ENCODE peak calls at places on chromosomes 13 and 19, in four cellular contexts. One of them, this sample, is unnamed.

GRCh38 chr19:17021793-17022590 is 4.6 kb downstream of the CPAMD8 start:
- DNase-seq in body of pancreas: no peak
- DNase-seq in right lobe of liver: no peak
- DNase-seq in sigmoid colon: no peak
- DNase-seq in this sample: no peak

GRCh38 chr19:46015961-46016425 is 6.9 kb downstream of the PGLYRP1 start:
- DNase-seq in body of pancreas: peak; percentile 20
- DNase-seq in right lobe of liver: peak; percentile 34
- DNase-seq in sigmoid colon: no peak
- DNase-seq in this sample: no peak

GRCh38 chr13:48595330-48596127 is 58.2 kb upstream of the CYSLTR2 start:
- DNase-seq in body of pancreas: peak; percentile 80
- DNase-seq in right lobe of liver: peak; percentile 49
- DNase-seq in sigmoid colon: peak; percentile 72
- DNase-seq in this sample: no peak

GRCh38 chr13:80497007-80497406 is 156.1 kb upstream of the SPRY2 start:
- DNase-seq in body of pancreas: no peak
- DNase-seq in right lobe of liver: no peak
- DNase-seq in sigmoid colon: no peak
- DNase-seq in this sample: no peak

GRCh38 chr13:93338906-93339305 is 112.3 kb downstream of the GPC6 start:
- DNase-seq in body of pancreas: no peak
- DNase-seq in right lobe of liver: no peak
- DNase-seq in sigmoid colon: no peak
- DNase-seq in this sample: no peak

GRCh38 chr19:14366529-14366928 is 14.7 kb upstream of the ADGRE5 start:
- DNase-seq in body of pancreas: peak; percentile 68
- DNase-seq in right lobe of liver: peak; percentile 69
- DNase-seq in sigmoid colon: peak; percentile 69
- DNase-seq in this sample: no peak

GRCh38 chr13:99559560-99559959 is 58.3 kb downstream of the TM9SF2 start:
- DNase-seq in body of pancreas: no peak
- DNase-seq in right lobe of liver: no peak
- DNase-seq in sigmoid colon: no peak
- DNase-seq in this sample: no peak

GRCh38 chr13:52161193-52161646 is 1.8 kb upstream of the NEK3 start:
- DNase-seq in body of pancreas: no peak
- DNase-seq in right lobe of liver: no peak
- DNase-seq in sigmoid colon: no peak
- DNase-seq in this sample: no peak

GRCh38 chr19:50720181-50720920 is 749 bp upstream of the SHANK1 start:
- DNase-seq in body of pancreas: no peak
- DNase-seq in right lobe of liver: no peak
- DNase-seq in sigmoid colon: no peak
- DNase-seq in this sample: no peak

GRCh38 chr13:53238241-53238640 is 209.6 kb downstream of the OLFM4 start:
- DNase-seq in body of pancreas: no peak
- DNase-seq in right lobe of liver: no peak
- DNase-seq in sigmoid colon: no peak
- DNase-seq in this sample: no peak

GRCh38 chr19:17902701-17903100 is 30.1 kb upstream of the CCDC124 start:
- DNase-seq in body of pancreas: no peak
- DNase-seq in right lobe of liver: no peak
- DNase-seq in sigmoid colon: no peak
- DNase-seq in this sample: no peak

GRCh38 chr19:9621156-9622037 is at the start of gene ZNF561:
- DNase-seq in body of pancreas: peak; percentile 85
- DNase-seq in right lobe of liver: peak; percentile 81
- DNase-seq in sigmoid colon: peak; percentile 90
- DNase-seq in this sample: peak; percentile 96

GRCh38 chr13:111510502-111511218 is 190.2 kb downstream of the TEX29 start:
- DNase-seq in body of pancreas: no peak
- DNase-seq in right lobe of liver: no peak
- DNase-seq in sigmoid colon: no peak
- DNase-seq in this sample: no peak

GRCh38 chr13:22505489-22505888 is 675.3 kb upstream of the SGCG start:
- DNase-seq in body of pancreas: no peak
- DNase-seq in right lobe of liver: no peak
- DNase-seq in sigmoid colon: no peak
- DNase-seq in this sample: no peak

GRCh38 chr19:30156646-30157045 is 214.6 kb downstream of the URI1 start:
- DNase-seq in body of pancreas: no peak
- DNase-seq in right lobe of liver: no peak
- DNase-seq in sigmoid colon: no peak
- DNase-seq in this sample: peak; percentile 66

GRCh38 chr19:4456843-4457653 is 546 bp downstream of the UBXN6 start:
- DNase-seq in body of pancreas: no peak
- DNase-seq in right lobe of liver: peak; percentile 73
- DNase-seq in sigmoid colon: no peak
- DNase-seq in this sample: no peak

GRCh38 chr13:40391788-40392187 is 274.7 kb downstream of the FOXO1 start:
- DNase-seq in body of pancreas: no peak
- DNase-seq in right lobe of liver: no peak
- DNase-seq in sigmoid colon: no peak
- DNase-seq in this sample: no peak

GRCh38 chr13:84399320-84400085 is 517.2 kb upstream of the SLITRK1 start:
- DNase-seq in body of pancreas: no peak
- DNase-seq in right lobe of liver: no peak
- DNase-seq in sigmoid colon: no peak
- DNase-seq in this sample: no peak

GRCh38 chr19:6000228-6000847 is 22.4 kb upstream of the RANBP3 start:
- DNase-seq in body of pancreas: no peak
- DNase-seq in right lobe of liver: no peak
- DNase-seq in sigmoid colon: no peak
- DNase-seq in this sample: no peak

GRCh38 chr13:50124536-50125305 is 109.5 kb downstream of the KCNRG start:
- DNase-seq in body of pancreas: peak; percentile 52
- DNase-seq in right lobe of liver: peak; percentile 98
- DNase-seq in sigmoid colon: peak; percentile 100
- DNase-seq in this sample: peak; percentile 98

GRCh38 chr13:94548382-94549240 is 47.3 kb downstream of the TGDS start:
- DNase-seq in body of pancreas: peak; percentile 53
- DNase-seq in right lobe of liver: peak; percentile 69
- DNase-seq in sigmoid colon: peak; percentile 78
- DNase-seq in this sample: no peak

GRCh38 chr13:34376483-34376882 is 558.5 kb downstream of the RFC3 start:
- DNase-seq in body of pancreas: no peak
- DNase-seq in right lobe of liver: no peak
- DNase-seq in sigmoid colon: no peak
- DNase-seq in this sample: no peak

GRCh38 chr19:28037186-28037585 is 1175.8 kb downstream of the UQCRFS1 start:
- DNase-seq in body of pancreas: no peak
- DNase-seq in right lobe of liver: no peak
- DNase-seq in sigmoid colon: no peak
- DNase-seq in this sample: no peak

GRCh38 chr19:41691268-41691970 is 3.3 kb upstream of the CEACAM7 start:
- DNase-seq in body of pancreas: peak; percentile 49
- DNase-seq in right lobe of liver: no peak
- DNase-seq in sigmoid colon: no peak
- DNase-seq in this sample: no peak

GRCh38 chr13:76965759-76966421 is 17.6 kb downstream of the ACOD1 start:
- DNase-seq in body of pancreas: peak; percentile 22
- DNase-seq in right lobe of liver: peak; percentile 51
- DNase-seq in sigmoid colon: peak; percentile 75
- DNase-seq in this sample: no peak

GRCh38 chr13:82654851-82655517 is 1227.3 kb downstream of the SLITRK1 start:
- DNase-seq in body of pancreas: peak; percentile 29
- DNase-seq in right lobe of liver: no peak
- DNase-seq in sigmoid colon: peak; percentile 89
- DNase-seq in this sample: peak; percentile 71

GRCh38 chr19:52691737-52692136 is 43.1 kb downstream of the ZNF611 start:
- DNase-seq in body of pancreas: no peak
- DNase-seq in right lobe of liver: no peak
- DNase-seq in sigmoid colon: no peak
- DNase-seq in this sample: no peak

DNA sequence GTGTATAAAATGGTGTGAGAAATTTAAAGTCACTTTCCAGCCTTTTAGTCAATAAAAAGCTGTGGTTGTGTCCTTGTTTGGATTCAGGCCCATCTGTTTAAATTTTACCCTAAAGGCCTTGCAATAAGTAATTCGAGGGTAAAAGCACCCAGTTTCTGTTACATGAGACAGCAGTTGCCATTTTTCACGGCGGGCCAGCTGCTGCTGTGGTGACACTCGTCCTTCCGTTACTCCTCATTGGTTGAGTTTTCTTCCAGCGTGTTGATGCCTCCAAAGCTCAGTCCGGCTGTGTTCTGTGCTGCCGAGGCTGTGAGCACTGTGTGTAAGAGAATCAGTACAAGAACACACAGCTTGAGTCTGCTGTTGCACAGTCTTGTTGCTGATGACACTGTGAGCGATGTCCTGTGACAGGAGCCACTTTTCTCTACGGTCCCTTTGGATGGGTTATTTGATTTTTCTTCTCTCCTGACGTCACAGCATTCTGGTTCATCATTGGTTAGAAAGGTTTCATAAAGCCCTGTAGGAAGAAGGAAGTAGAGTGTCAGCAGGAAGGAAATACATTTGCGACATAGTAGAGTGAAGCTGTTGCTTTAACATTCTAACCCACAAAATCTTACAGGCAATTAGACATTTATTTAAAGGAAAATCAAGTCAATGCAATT is 602.5 kb upstream of the ARGLU1 start:
- DNase-seq in body of pancreas: no peak
- DNase-seq in right lobe of liver: no peak
- DNase-seq in sigmoid colon: no peak
- DNase-seq in this sample: no peak
- TF ChIP-seq CTCF in body of pancreas: no peak
- TF ChIP-seq CTCF in right lobe of liver: no peak
- TF ChIP-seq CTCF in sigmoid colon: no peak
- TF ChIP-seq CTCF in this sample: no peak

DNA sequence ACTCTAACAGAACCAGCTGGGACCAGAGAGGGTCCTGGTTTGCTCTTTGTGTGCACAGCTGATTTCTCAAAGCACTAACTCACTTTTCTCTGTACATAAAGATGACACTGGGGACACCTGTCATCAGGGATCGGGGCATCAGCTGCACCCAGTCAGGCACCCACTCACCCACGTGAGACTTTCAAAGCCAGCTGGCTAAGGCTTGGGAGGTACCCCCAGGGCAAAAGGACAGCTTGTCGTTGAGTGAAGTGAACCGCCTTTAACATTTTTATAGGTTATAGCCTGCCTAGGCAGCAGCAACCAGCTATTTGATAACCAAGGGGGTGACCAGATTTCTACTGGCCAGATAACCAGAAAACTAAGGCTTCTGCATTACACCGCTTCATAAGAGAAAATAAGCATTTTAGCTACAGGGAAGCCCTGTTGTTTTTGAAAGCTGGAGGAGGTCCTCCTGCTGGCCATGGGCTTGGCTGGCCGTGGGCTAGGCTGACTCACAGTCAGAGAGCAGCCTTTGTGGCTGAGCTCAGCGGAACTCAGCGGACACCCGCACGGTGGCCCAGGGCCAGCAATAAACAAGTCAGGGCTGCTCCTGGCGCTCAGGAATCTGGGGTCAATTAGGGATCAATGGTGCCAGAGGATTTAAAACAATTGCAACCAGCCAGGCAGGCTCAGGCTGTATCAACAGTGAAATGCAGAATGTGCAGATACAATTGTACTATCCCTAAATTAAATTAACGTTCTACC is 57.1 kb downstream of the ALOX5AP start:
- DNase-seq in body of pancreas: peak; percentile 81
- DNase-seq in right lobe of liver: peak; percentile 90
- DNase-seq in sigmoid colon: peak; percentile 89
- DNase-seq in this sample: no peak
- TF ChIP-seq CTCF in body of pancreas: no peak
- TF ChIP-seq CTCF in right lobe of liver: no peak
- TF ChIP-seq CTCF in sigmoid colon: peak; percentile 13
- TF ChIP-seq CTCF in this sample: peak; percentile 79

GRCh38 chr13:37640499-37640898 is 41.9 kb upstream of the POSTN start:
- DNase-seq in body of pancreas: no peak
- DNase-seq in right lobe of liver: peak; percentile 16
- DNase-seq in sigmoid colon: no peak
- DNase-seq in this sample: no peak
- TF ChIP-seq CTCF in body of pancreas: peak; percentile 12
- TF ChIP-seq CTCF in right lobe of liver: peak; percentile 47
- TF ChIP-seq CTCF in sigmoid colon: peak; percentile 35
- TF ChIP-seq CTCF in this sample: peak; percentile 95

DNA sequence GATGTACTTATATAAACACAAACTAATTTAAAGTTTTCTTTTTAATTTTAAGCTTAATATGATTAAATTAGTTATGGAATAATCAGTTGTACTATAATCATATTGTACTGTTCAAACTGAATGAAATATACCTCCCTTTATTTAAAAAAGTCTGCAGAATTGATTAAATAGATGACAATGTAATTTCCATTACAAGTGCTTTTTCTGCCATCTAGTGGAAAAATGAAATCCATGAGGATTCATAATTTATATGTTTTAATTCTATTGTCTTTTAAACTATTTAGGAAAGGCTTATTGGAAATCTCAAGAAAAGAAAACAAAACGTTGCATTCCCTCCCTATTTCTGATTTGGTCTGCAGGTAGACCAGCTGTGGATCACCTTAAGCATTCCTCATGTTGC is 30.8 kb downstream of the MZT1 start:
- DNase-seq in body of pancreas: no peak
- DNase-seq in right lobe of liver: no peak
- DNase-seq in sigmoid colon: no peak
- DNase-seq in this sample: no peak
- TF ChIP-seq CTCF in body of pancreas: peak; percentile 21
- TF ChIP-seq CTCF in right lobe of liver: peak; percentile 37
- TF ChIP-seq CTCF in sigmoid colon: no peak
- TF ChIP-seq CTCF in this sample: peak; percentile 89

DNA sequence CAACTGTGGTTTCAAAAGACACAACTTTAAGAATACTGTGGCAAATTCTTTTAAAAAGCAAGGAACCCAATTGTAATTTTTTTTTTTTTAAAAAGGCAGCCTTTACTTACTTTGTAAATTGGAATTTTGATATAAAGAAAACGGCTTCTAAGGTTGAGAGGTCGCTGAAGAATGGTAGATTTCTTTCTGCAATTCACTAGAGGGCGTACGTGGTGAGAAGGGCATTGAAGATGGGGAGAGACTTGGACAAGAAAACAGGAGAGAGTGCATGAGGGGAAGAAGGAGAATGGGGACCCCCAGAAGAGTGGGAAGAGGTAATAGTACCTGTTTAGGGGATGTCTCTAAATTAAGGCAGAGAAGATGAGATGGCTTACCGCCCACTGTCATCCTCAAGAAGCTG is 33.5 kb upstream of the PABPC3 start:
- DNase-seq in body of pancreas: no peak
- DNase-seq in right lobe of liver: no peak
- DNase-seq in sigmoid colon: no peak
- DNase-seq in this sample: no peak
- TF ChIP-seq CTCF in body of pancreas: no peak
- TF ChIP-seq CTCF in right lobe of liver: no peak
- TF ChIP-seq CTCF in sigmoid colon: no peak
- TF ChIP-seq CTCF in this sample: no peak